ENCODE peak calls at places on chromosomes 2 and 18, in seven cellular contexts. L is brain microvascular endothelial cell, D is GM23338, M is uterus, N is pancreas, P is stomach, V is HCT116. Q is an unnamed sample.

GRCh38 chr2:21757805-21758204 is 634.0 kb downstream of the TDRD15 start:
- DNase-seq in L (no peak), D (no peak), M (no peak), N (no peak), P (no peak), V (no peak), Q (no peak)

GRCh38 chr18:67425724-67426123 is 90.8 kb downstream of the DSEL start:
- DNase-seq in L (peak), D (no peak), M (no peak), N (no peak), P (no peak), V (no peak), Q (peak)

GRCh38 chr2:120763516-120763915 is 27.8 kb downstream of the GLI2 start:
- DNase-seq in L (no peak), D (no peak), M (peak), N (peak), P (no peak), V (no peak), Q (no peak)

GRCh38 chr2:128375454-128375853 is 56.8 kb upstream of the HS6ST1 start:
- DNase-seq in L (no peak), D (no peak), M (peak), N (peak), P (peak), V (no peak), Q (no peak)

GRCh38 chr2:180690611-180691010 is 289.8 kb upstream of the UBE2E3 start:
- DNase-seq in L (peak), D (no peak), M (no peak), N (no peak), P (no peak), V (no peak), Q (no peak)

GRCh38 chr2:159362094-159362493 is 75.6 kb upstream of the WDSUB1 start:
- DNase-seq in L (no peak), D (no peak), M (no peak), N (no peak), P (no peak), V (no peak), Q (no peak)

GRCh38 chr2:85564144-85564563 is 2.9 kb upstream of the GGCX start:
- DNase-seq in L (no peak), D (no peak), M (no peak), N (no peak), P (no peak), V (no peak), Q (no peak)

GRCh38 chr2:197434541-197435513 is at the start of gene SF3B1:
- DNase-seq in L (peak), D (peak), M (peak), N (peak), P (peak), V (peak), Q (peak)

GRCh38 chr18:54260376-54261072 is 8.8 kb upstream of the POLI start:
- DNase-seq in L (no peak), D (no peak), M (no peak), N (no peak), P (no peak), V (no peak), Q (no peak)

GRCh38 chr2:177419274-177419673 is 26.7 kb downstream of the AGPS start:
- DNase-seq in L (no peak), D (no peak), M (no peak), N (no peak), P (no peak), V (no peak), Q (no peak)

GRCh38 chr2:67515538-67515937 is 118.4 kb downstream of the ETAA1 start:
- DNase-seq in L (no peak), D (no peak), M (no peak), N (no peak), P (no peak), V (no peak), Q (no peak)

GRCh38 chr2:65991332-65991731 is 443.6 kb upstream of the MEIS1 start:
- DNase-seq in L (no peak), D (peak), M (peak), N (no peak), P (no peak), V (no peak), Q (no peak)

GRCh38 chr2:66813976-66814375 is 379.1 kb downstream of the MEIS1 start:
- DNase-seq in L (peak), D (no peak), M (no peak), N (no peak), P (no peak), V (no peak), Q (no peak)

GRCh38 chr2:232937278-232937906 is 67.3 kb downstream of the SNORC start:
- DNase-seq in L (peak), D (no peak), M (no peak), N (no peak), P (no peak), V (no peak), Q (no peak)

GRCh38 chr2:100870652-100871531 is 51.0 kb downstream of the NPAS2 start:
- DNase-seq in L (no peak), D (peak), M (no peak), N (no peak), P (no peak), V (no peak), Q (no peak)

GRCh38 chr2:220270506-220271070 is 643.2 kb downstream of the SLC4A3 start:
- DNase-seq in L (no peak), D (no peak), M (no peak), N (no peak), P (no peak), V (no peak), Q (no peak)

GRCh38 chr2:96102596-96103387 is 13.6 kb downstream of the ADRA2B start:
- DNase-seq in L (no peak), D (no peak), M (peak), N (peak), P (peak), V (no peak), Q (no peak)

GRCh38 chr2:103594823-103595222 is 833.0 kb downstream of the TMEM182 start:
- DNase-seq in L (no peak), D (peak), M (no peak), N (no peak), P (no peak), V (no peak), Q (no peak)

GRCh38 chr2:237689569-237690131 is 62.3 kb downstream of the LRRFIP1 start:
- DNase-seq in L (no peak), D (no peak), M (peak), N (no peak), P (peak), V (no peak), Q (no peak)

GRCh38 chr2:200161458-200161857 is 145.0 kb upstream of the SPATS2L start:
- DNase-seq in L (no peak), D (peak), M (no peak), N (no peak), P (no peak), V (no peak), Q (no peak)

GRCh38 chr2:170744248-170745002 is 25.8 kb upstream of the ERICH2 start:
- DNase-seq in L (no peak), D (no peak), M (no peak), N (no peak), P (no peak), V (no peak), Q (no peak)

GRCh38 chr2:134334542-134335353 is 80.9 kb downstream of the MGAT5 start:
- DNase-seq in L (no peak), D (no peak), M (no peak), N (no peak), P (no peak), V (no peak), Q (no peak)

GRCh38 chr2:212726403-212726802 is 187.8 kb upstream of the ERBB4 start:
- DNase-seq in L (no peak), D (peak), M (no peak), N (no peak), P (no peak), V (no peak), Q (no peak)

GRCh38 chr2:220555961-220556360 is 928.5 kb downstream of the SLC4A3 start:
- DNase-seq in L (peak), D (no peak), M (no peak), N (no peak), P (no peak), V (no peak), Q (no peak)

GRCh38 chr2:149972039-149972438 is 384.5 kb upstream of the MMADHC start:
- DNase-seq in L (no peak), D (no peak), M (no peak), N (no peak), P (no peak), V (no peak), Q (peak)

GRCh38 chr2:110657721-110658305 is 20.1 kb downstream of the BUB1 start:
- DNase-seq in L (no peak), D (no peak), M (no peak), N (no peak), P (peak), V (no peak), Q (no peak)

GRCh38 chr2:237259201-237259600 is 154.8 kb downstream of the COL6A3 start:
- DNase-seq in L (peak), D (no peak), M (no peak), N (no peak), P (no peak), V (no peak), Q (no peak)

GRCh38 chr2:42493885-42494433 is at the start of gene KCNG3:
- DNase-seq in L (no peak), D (peak), M (peak), N (peak), P (peak), V (no peak), Q (no peak)

GRCh38 chr2:227876536-227876882 is 5.1 kb downstream of the DAW1 start:
- DNase-seq in L (peak), D (no peak), M (no peak), N (no peak), P (no peak), V (no peak), Q (no peak)

GRCh38 chr2:227870710-227871374 is 589 bp upstream of the DAW1 start:
- DNase-seq in L (peak), D (peak), M (no peak), N (no peak), P (no peak), V (no peak), Q (no peak)

GRCh38 chr2:227872676-227873075 is 1.2 kb downstream of the DAW1 start:
- DNase-seq in L (no peak), D (no peak), M (no peak), N (no peak), P (no peak), V (no peak), Q (no peak)

GRCh38 chr2:227867386-227867785 is 4.0 kb upstream of the DAW1 start:
- DNase-seq in L (no peak), D (no peak), M (no peak), N (no peak), P (no peak), V (no peak), Q (no peak)

GRCh38 chr2:227871375-227871788 is at the start of gene DAW1:
- DNase-seq in L (peak), D (peak), M (no peak), N (peak), P (peak), V (no peak), Q (peak)
- H3K4me3 ChIP-seq in L (peak), D (peak), M (no peak), N (no peak), P (peak), V (no peak), Q (peak)

GRCh38 chr2:37529830-37530452 is 141.5 kb downstream of the CDC42EP3 start:
- DNase-seq in L (no peak), D (no peak), M (no peak), N (no peak), P (no peak), V (no peak), Q (no peak)

GRCh38 chr2:37526856-37527255 is 144.6 kb downstream of the CDC42EP3 start:
- DNase-seq in L (no peak), D (no peak), M (no peak), N (no peak), P (no peak), V (no peak), Q (no peak)

GRCh38 chr2:37527362-37527761 is 144.1 kb downstream of the CDC42EP3 start:
- DNase-seq in L (no peak), D (no peak), M (no peak), N (no peak), P (no peak), V (no peak), Q (no peak)

GRCh38 chr2:37532503-37532902 is 138.9 kb downstream of the CDC42EP3 start:
- DNase-seq in L (no peak), D (no peak), M (no peak), N (no peak), P (no peak), V (no peak), Q (no peak)
- TF ChIP-seq CTCF in L (no peak), D (no peak), M (no peak), N (no peak), P (no peak), V (no peak), Q (no peak)

GRCh38 chr2:11133238-11133935 is 21.9 kb upstream of the SLC66A3 start:
- DNase-seq in L (no peak), D (peak), M (no peak), N (peak), P (no peak), V (no peak), Q (no peak)
- H3K4me3 ChIP-seq in L (peak), D (peak), M (peak), N (peak), P (peak), V (peak), Q (peak)

DNA sequence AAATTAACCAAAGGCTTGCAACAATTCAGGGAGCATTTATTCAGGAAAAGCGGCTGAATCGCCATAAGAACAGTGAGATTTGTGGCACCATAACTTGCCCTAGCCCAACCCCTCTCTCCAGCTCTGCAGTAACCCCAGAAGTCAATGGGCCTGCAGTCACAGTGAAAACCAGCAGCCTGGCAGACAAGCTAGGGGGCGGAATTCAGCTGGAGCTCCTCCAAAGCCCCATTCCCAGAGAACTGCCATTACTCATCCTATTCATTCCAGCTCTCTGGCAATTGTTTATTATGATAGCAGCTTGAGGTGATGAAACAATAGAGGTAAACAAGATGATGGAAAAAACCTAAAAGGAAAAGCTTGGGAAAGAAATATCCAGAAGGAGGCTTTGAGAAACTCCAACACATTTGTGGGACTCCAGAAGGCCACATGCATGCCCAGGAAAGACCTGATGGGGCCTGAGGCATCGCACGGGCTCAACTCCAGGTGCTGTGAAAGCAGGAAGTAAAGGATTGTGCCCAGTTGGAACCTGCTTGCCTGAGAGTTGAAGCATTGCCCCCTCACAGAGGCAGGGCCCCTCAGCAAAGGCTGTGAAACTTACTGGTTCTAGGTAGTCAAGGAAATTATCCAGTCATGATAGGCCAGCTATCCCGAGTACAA is 126.8 kb downstream of the TWIST2 start:
- DNase-seq in L (peak), D (peak), M (peak), N (no peak), P (no peak), V (peak), Q (peak)
- TF ChIP-seq CTCF in L (peak), D (peak), M (peak), N (no peak), P (no peak), V (no peak), Q (peak)

GRCh38 chr2:144521702-144522101 is 1.8 kb upstream of the ZEB2 start:
- DNase-seq in L (no peak), D (no peak), M (no peak), N (no peak), P (no peak), V (no peak), Q (no peak)

GRCh38 chr2:144520718-144521487 is 984 bp upstream of the ZEB2 start:
- DNase-seq in L (peak), D (no peak), M (no peak), N (no peak), P (no peak), V (no peak), Q (no peak)

GRCh38 chr2:144524190-144524957 is 4.5 kb upstream of the ZEB2 start:
- DNase-seq in L (no peak), D (peak), M (peak), N (peak), P (no peak), V (no peak), Q (no peak)

GRCh38 chr2:144523606-144524131 is 3.8 kb upstream of the ZEB2 start:
- DNase-seq in L (peak), D (peak), M (no peak), N (no peak), P (no peak), V (no peak), Q (no peak)

GRCh38 chr2:144522741-144523605 is 3.1 kb upstream of the ZEB2 start:
- DNase-seq in L (peak), D (peak), M (no peak), N (no peak), P (no peak), V (no peak), Q (no peak)
- H3K4me3 ChIP-seq in L (peak), D (peak), M (no peak), N (no peak), P (peak), V (no peak), Q (peak)

GRCh38 chr2:190637903-190638618 is 10.8 kb upstream of the NAB1 start:
- DNase-seq in L (peak), D (no peak), M (no peak), N (no peak), P (peak), V (no peak), Q (no peak)

GRCh38 chr2:190634381-190634780 is 14.5 kb upstream of the NAB1 start:
- DNase-seq in L (no peak), D (no peak), M (no peak), N (no peak), P (no peak), V (no peak), Q (no peak)

GRCh38 chr2:190637331-190637734 is 11.6 kb upstream of the NAB1 start:
- DNase-seq in L (no peak), D (no peak), M (no peak), N (no peak), P (no peak), V (no peak), Q (no peak)

GRCh38 chr2:190636362-190636761 is 12.5 kb upstream of the NAB1 start:
- DNase-seq in L (peak), D (no peak), M (no peak), N (no peak), P (no peak), V (no peak), Q (no peak)

DNA sequence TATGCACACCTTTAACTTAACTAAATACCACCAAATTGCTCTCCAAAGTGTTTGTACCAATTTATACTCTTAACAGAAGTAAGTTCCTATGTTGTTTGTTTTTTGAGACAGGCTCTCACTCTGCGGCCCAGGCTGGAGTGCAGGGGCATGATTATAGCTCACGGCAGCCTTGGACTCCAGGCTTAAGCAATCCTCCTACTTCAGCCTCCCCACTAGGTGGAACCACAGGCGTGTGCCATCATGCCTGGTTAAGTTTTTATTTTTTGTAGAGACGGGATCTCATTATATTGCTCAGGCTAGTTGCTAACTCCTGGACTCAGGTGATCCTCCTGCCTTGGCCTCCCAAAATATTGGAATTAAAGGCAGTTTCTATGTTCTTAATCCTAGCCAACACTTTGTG is 13.1 kb upstream of the NAB1 start:
- DNase-seq in L (no peak), D (no peak), M (no peak), N (no peak), P (no peak), V (no peak), Q (no peak)
- TF ChIP-seq CTCF in L (peak), D (peak), M (no peak), N (no peak), P (no peak), V (peak), Q (peak)

DNA sequence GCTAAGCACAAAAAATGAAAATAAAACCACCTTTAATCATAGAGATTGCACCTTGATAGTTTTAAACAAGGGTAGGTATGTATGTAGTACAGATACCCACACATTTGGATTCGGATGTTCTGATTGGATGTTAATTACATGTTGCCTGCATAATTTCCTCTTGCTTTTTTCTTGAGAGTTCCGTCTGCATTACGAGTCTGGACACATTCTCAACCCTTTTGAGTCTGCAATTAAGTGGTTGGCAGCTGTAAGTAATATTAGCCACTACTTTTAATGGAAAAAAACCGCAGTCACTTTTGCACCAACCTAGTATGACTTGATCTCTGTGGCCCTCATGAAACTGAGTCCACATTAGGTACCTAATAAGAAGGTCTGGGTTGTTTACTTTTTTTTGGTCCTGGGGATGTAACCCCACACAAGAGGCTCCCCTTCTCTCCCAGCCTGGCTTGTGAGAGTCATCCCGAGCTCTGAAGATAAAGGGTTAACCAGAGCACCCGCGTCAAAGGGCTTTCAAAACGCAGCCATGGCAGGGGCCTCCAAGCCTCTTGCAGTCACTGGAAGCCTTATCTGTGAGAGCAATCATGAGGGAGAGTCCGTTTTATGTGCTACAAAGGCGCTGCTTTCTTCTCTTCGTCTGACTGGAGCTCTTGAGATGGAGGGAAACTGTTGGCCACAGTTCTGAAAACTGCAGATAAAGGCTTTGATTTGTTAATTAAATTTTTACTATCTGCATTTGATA is 217.4 kb downstream of the VAPA start:
- DNase-seq in L (no peak), D (peak), M (no peak), N (no peak), P (no peak), V (no peak), Q (no peak)
- H3K4me3 ChIP-seq in L (peak), D (peak), M (no peak), N (no peak), P (peak), V (peak), Q (no peak)

DNA sequence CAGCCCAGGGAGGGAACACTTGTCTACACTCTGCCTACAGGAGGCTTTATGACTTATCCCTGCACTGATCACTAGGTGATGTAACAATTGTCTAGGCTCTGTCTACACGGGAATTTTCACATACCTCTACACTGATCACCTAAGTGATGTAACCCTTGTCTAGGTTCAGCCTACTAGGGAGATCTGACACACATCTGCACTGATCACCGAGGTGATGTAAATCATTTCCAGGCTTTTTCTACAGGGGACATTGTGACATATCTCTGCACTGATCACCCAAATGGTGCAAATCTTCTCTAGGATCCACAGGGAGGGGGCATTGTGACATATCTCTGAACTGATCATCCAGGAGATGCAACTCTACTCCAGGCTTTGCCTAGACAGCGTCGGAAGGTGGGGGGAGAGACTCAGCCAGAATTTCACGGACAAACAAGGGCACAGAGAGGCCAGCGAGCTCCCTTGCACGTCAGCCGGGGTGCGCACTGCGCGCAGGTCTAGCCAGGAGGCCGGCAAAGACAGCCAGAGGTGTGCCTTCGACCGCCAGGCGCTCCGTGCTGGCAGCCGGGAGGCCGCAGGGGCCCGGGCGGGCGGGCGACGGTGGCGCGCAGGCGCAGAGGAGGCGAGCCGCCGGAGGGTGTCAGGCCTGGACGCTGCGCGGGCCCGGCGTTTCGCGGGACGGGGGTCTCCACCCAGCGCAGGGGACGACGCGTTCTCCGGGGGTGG is 46.9 kb upstream of the USP14 start:
- DNase-seq in L (no peak), D (peak), M (peak), N (peak), P (peak), V (no peak), Q (no peak)
- TF ChIP-seq CTCF in L (no peak), D (no peak), M (no peak), N (no peak), P (no peak), V (no peak), Q (no peak)

Q was measured in HFF-Myc.